ENCODE peak calls at places on chromosomes 1 and 21, in six cellular contexts. D is naive thymus-derived CD4-positive, alpha-beta T cell; U is GM04503; A is AG04450; E is stimulated activated CD4-positive, alpha-beta T cell treated with anti-CD3 and anti-CD28 coated beads, Interleukin-2, amount 100 ng/mL, for 4 hours; H is mesendoderm. M is an unnamed sample.

GRCh38 chr21:46142581-46143473 is 12.6 kb downstream of the FTCD start:
- DNase-seq in E (no peak), U (no peak), H (no peak), A (no peak), D (peak; percentile 21), M (no peak)

GRCh38 chr1:110619412-110620249 is 13.5 kb upstream of the KCNA2 start:
- DNase-seq in D (peak; percentile 90), E (peak; percentile 82), A (peak; percentile 8), H (peak; percentile 86), U (no peak), M (peak; percentile 49)

GRCh38 chr1:67280696-67281095 is 27.0 kb upstream of the IL12RB2 start:
- DNase-seq in E (no peak), U (no peak), A (no peak), D (no peak), H (no peak), M (no peak)

GRCh38 chr21:27425574-27425973 is 458.7 kb upstream of the ADAMTS5 start:
- DNase-seq in A (peak; percentile 8), U (peak; percentile 83), D (no peak), E (no peak), H (peak; percentile 57), M (no peak)

GRCh38 chr1:58779837-58780585 is 3.8 kb downstream of the JUN start:
- DNase-seq in D (peak; percentile 19), E (no peak), H (peak; percentile 55), A (no peak), U (no peak), M (no peak)

GRCh38 chr1:226569879-226570547 is 21.4 kb downstream of the STUM start:
- DNase-seq in D (no peak), E (no peak), U (no peak), A (no peak), H (peak; percentile 90), M (no peak)

GRCh38 chr1:177368255-177368654 is 197.5 kb downstream of the BRINP2 start:
- DNase-seq in H (no peak), D (no peak), U (no peak), E (no peak), A (no peak), M (no peak)

GRCh38 chr1:11522400-11523235 is 43.7 kb downstream of the DISP3 start:
- DNase-seq in H (no peak), A (no peak), U (no peak), E (no peak), D (no peak), M (no peak)

GRCh38 chr1:107327446-107327845 is 186.6 kb downstream of the NTNG1 start:
- DNase-seq in H (no peak), U (no peak), A (no peak), E (no peak), D (no peak), M (no peak)

GRCh38 chr1:61579815-61580214 is 145.1 kb downstream of the TM2D1 start:
- DNase-seq in D (no peak), A (no peak), E (no peak), H (no peak), U (no peak), M (no peak)

GRCh38 chr1:247551716-247552115 is 2.8 kb downstream of the GCSAML start:
- DNase-seq in H (no peak), D (no peak), A (no peak), E (no peak), U (no peak), M (no peak)

GRCh38 chr1:205285391-205286101 is 36.0 kb downstream of the NUAK2 start:
- DNase-seq in D (peak; percentile 67), U (no peak), A (no peak), E (peak; percentile 28), H (no peak), M (no peak)

GRCh38 chr1:213385201-213385600 is 334.2 kb downstream of the RPS6KC1 start:
- DNase-seq in E (no peak), U (no peak), D (no peak), A (no peak), H (no peak), M (no peak)

GRCh38 chr21:45572783-45573451 is 30.7 kb upstream of the SLC19A1 start:
- DNase-seq in A (no peak), H (no peak), U (no peak), D (no peak), E (no peak), M (no peak)

M was measured in frontal cortex.